ENCODE peak calls at places on chromosome 14, in five cellular contexts. B, I, H, L and T are unnamed samples.

GRCh38 chr14:64818151-64818550 is 61.6 kb downstream of the SPTB start:
- DNase-seq in H (no peak), B (no peak), I (no peak), L (no peak), T (no peak)

GRCh38 chr14:66140213-66140918 is 345.8 kb upstream of the CCDC196 start:
- DNase-seq in B (no peak), I (no peak), L (no peak), H (no peak), T (no peak)

GRCh38 chr14:90785474-90785873 is 30.8 kb downstream of the TTC7B start:
- DNase-seq in I (no peak), H (peak; percentile 51), B (no peak), L (no peak), T (peak; percentile 26)

GRCh38 chr14:58805605-58806358 is 168.0 kb downstream of the DACT1 start:
- DNase-seq in I (no peak), H (peak; percentile 91), L (no peak), B (no peak), T (peak; percentile 87)

GRCh38 chr14:96081767-96082400 is 42.7 kb downstream of the C14orf132 start:
- DNase-seq in H (no peak), L (peak; percentile 24), I (no peak), B (no peak), T (no peak)

GRCh38 chr14:29030970-29031369 is 264.4 kb downstream of the FOXG1 start:
- DNase-seq in I (no peak), L (no peak), B (no peak), H (no peak), T (no peak)

GRCh38 chr14:68682166-68683103 is 110.4 kb downstream of the ZFP36L1 start:
- DNase-seq in B (peak; percentile 41), L (no peak), H (peak; percentile 99), I (no peak), T (peak; percentile 91)

GRCh38 chr14:92582706-92583452 is 69.3 kb downstream of the RIN3 start:
- DNase-seq in H (no peak), L (no peak), I (no peak), B (no peak), T (no peak)

GRCh38 chr14:94027566-94028449 is 1.7 kb downstream of the OTUB2 start:
- DNase-seq in L (no peak), I (no peak), B (peak; percentile 80), H (no peak), T (no peak)

GRCh38 chr14:52148371-52148770 is 79.5 kb upstream of the NID2 start:
- DNase-seq in H (no peak), L (no peak), B (no peak), I (no peak), T (no peak)

GRCh38 chr14:48008646-48009045 is 333.2 kb upstream of the MDGA2 start:
- DNase-seq in L (no peak), I (no peak), H (no peak), B (no peak), T (no peak)

GRCh38 chr14:95252219-95252618 is 67.5 kb downstream of the CLMN start:
- DNase-seq in H (no peak), L (no peak), I (no peak), B (no peak), T (no peak)

GRCh38 chr14:101315802-101316296 is 245.4 kb upstream of the DIO3 start:
- DNase-seq in L (no peak), I (no peak), B (peak; percentile 40), H (no peak), T (no peak)